ENCODE peak calls at places on chromosomes 13 and 19, in four cellular contexts. S is WTC11, J is GM12878, C is HepG2. T is an unnamed sample.

GRCh38 chr13:97194473-97194872 is 27.7 kb upstream of the MBNL2 start:
- DNase-seq in S (no peak), J (no peak), C (no peak), T (peak)

GRCh38 chr13:29479716-29480492 is 115.6 kb downstream of the SLC7A1 start:
- DNase-seq in S (no peak), J (no peak), C (no peak), T (no peak)

GRCh38 chr19:13430790-13431582 is 75.3 kb downstream of the CACNA1A start:
- DNase-seq in S (peak), J (no peak), C (peak), T (peak)

GRCh38 chr19:19835560-19836038 is 14.0 kb upstream of the ZNF506 start:
- DNase-seq in S (no peak), J (no peak), C (no peak), T (no peak)

GRCh38 chr13:32528358-32528757 is 10.2 kb downstream of the N4BP2L2 start:
- DNase-seq in S (no peak), J (no peak), C (no peak), T (no peak)

GRCh38 chr19:57559404-57560025 is at the start of gene ZNF550:
- DNase-seq in S (peak), J (peak), C (peak), T (peak)

GRCh38 chr13:94345374-94346195 is 133.9 kb downstream of the DCT start:
- DNase-seq in S (no peak), J (no peak), C (peak), T (no peak)

GRCh38 chr19:47471733-47472457 is at the start of gene SLC8A2:
- DNase-seq in S (peak), J (no peak), C (peak), T (peak)

GRCh38 chr19:5480427-5480836 is 25.2 kb downstream of the ZNRF4 start:
- DNase-seq in S (peak), J (no peak), C (peak), T (peak)

GRCh38 chr19:51181913-51182419 is 39.9 kb downstream of the SIGLEC7 start:
- DNase-seq in S (peak), J (no peak), C (no peak), T (no peak)

GRCh38 chr19:2888739-2889224 is 11.9 kb upstream of the ZNF57 start:
- DNase-seq in S (peak), J (no peak), C (no peak), T (no peak)

GRCh38 chr19:8306235-8307054 is 1.7 kb downstream of the CD320 start:
- DNase-seq in S (peak), J (no peak), C (no peak), T (no peak)

GRCh38 chr19:7255119-7255518 is 39.1 kb downstream of the INSR start:
- DNase-seq in S (no peak), J (no peak), C (no peak), T (no peak)

GRCh38 chr19:9431475-9431874 is 3.9 kb downstream of the ZNF266 start:
- DNase-seq in S (peak), J (no peak), C (no peak), T (peak)

GRCh38 chr19:49921871-49922755 is 6.9 kb upstream of the ATF5 start:
- DNase-seq in S (no peak), J (no peak), C (no peak), T (no peak)

GRCh38 chr13:50527612-50528509 is 315.6 kb downstream of the DLEU7 start:
- DNase-seq in S (no peak), J (no peak), C (no peak), T (peak)

GRCh38 chr13:100129605-100130004 is 40.7 kb downstream of the PCCA start:
- DNase-seq in S (no peak), J (peak), C (no peak), T (no peak)

GRCh38 chr13:108115739-108116138 is 99.6 kb downstream of the LIG4 start:
- DNase-seq in S (no peak), J (no peak), C (no peak), T (no peak)

GRCh38 chr13:26881154-26881553 is 120.6 kb upstream of the GPR12 start:
- DNase-seq in S (no peak), J (no peak), C (no peak), T (no peak)

GRCh38 chr19:48290341-48290922 is 20.6 kb downstream of the ZNF114 start:
- DNase-seq in S (peak), J (no peak), C (no peak), T (peak)

GRCh38 chr19:46755853-46756543 is 9.7 kb upstream of the STRN4 start:
- DNase-seq in S (no peak), J (no peak), C (no peak), T (no peak)

GRCh38 chr19:8001651-8001994 is 3.8 kb downstream of the ELAVL1 start:
- DNase-seq in S (no peak), J (no peak), C (no peak), T (no peak)

GRCh38 chr13:83935566-83935965 is 53.3 kb upstream of the SLITRK1 start:
- DNase-seq in S (no peak), J (no peak), C (no peak), T (no peak)

GRCh38 chr13:112634102-112634501 is 46.1 kb upstream of the TUBGCP3 start:
- DNase-seq in S (no peak), J (no peak), C (no peak), T (peak)

GRCh38 chr19:11382898-11383705 is 1.0 kb downstream of the EPOR start:
- DNase-seq in S (peak), J (no peak), C (peak), T (peak)

GRCh38 chr19:2166741-2167738 is 3.3 kb downstream of the DOT1L start:
- DNase-seq in S (no peak), J (no peak), C (peak), T (no peak)

GRCh38 chr19:10070730-10071446 is 15.2 kb upstream of the SHFL start:
- DNase-seq in S (peak), J (no peak), C (no peak), T (peak)

GRCh38 chr13:60745343-60745742 is 348.3 kb downstream of the TDRD3 start:
- DNase-seq in S (no peak), J (no peak), C (no peak), T (no peak)

GRCh38 chr13:113656015-113656588 is 1.9 kb downstream of the ATP4B start:
- DNase-seq in S (peak), J (no peak), C (no peak), T (no peak)

GRCh38 chr19:6032827-6033226 is 54.9 kb upstream of the RANBP3 start:
- DNase-seq in S (no peak), J (no peak), C (no peak), T (no peak)

GRCh38 chr13:48950507-48950886 is 25.2 kb upstream of the FNDC3A start:
- DNase-seq in S (no peak), J (no peak), C (peak), T (no peak)

GRCh38 chr19:1102407-1103106 is 1.2 kb upstream of the GPX4 start:
- DNase-seq in S (no peak), J (peak), C (peak), T (peak)

GRCh38 chr13:110637747-110638146 is 22.4 kb downstream of the NAXD start:
- DNase-seq in S (no peak), J (no peak), C (no peak), T (no peak)

GRCh38 chr19:11479470-11480080 is 1.3 kb downstream of the ELAVL3 start:
- DNase-seq in S (peak), J (no peak), C (peak), T (peak)

GRCh38 chr19:23917856-23918255 is 3.2 kb downstream of the ZNF726 start:
- DNase-seq in S (no peak), J (no peak), C (no peak), T (no peak)

GRCh38 chr13:83943530-83944279 is 61.4 kb upstream of the SLITRK1 start:
- DNase-seq in S (no peak), J (no peak), C (peak), T (no peak)

GRCh38 chr19:15374796-15375440 is 4.7 kb downstream of the AKAP8 start:
- DNase-seq in S (no peak), J (no peak), C (no peak), T (no peak)

GRCh38 chr13:114227528-114227927 is 7.2 kb upstream of the CDC16 start:
- DNase-seq in S (no peak), J (no peak), C (no peak), T (no peak)

GRCh38 chr19:2042485-2043268 is 8.4 kb downstream of the MKNK2 start:
- DNase-seq in S (no peak), J (no peak), C (no peak), T (no peak)

GRCh38 chr19:38180071-38180470 is 44.0 kb downstream of the DPF1 start:
- DNase-seq in S (no peak), J (no peak), C (no peak), T (no peak)
- TF ChIP-seq TCF7 in S (no peak), J (no peak), C (no peak), T (no peak)

GRCh38 chr19:41436664-41436951 is 3.1 kb downstream of the DMAC2 start:
- DNase-seq in S (no peak), J (no peak), C (no peak), T (no peak)

GRCh38 chr19:41441321-41441945 is 1.5 kb upstream of the ERICH4 start:
- DNase-seq in S (no peak), J (no peak), C (no peak), T (no peak)

GRCh38 chr19:41437944-41438574 is 1.7 kb downstream of the DMAC2 start:
- DNase-seq in S (no peak), J (no peak), C (no peak), T (no peak)

GRCh38 chr19:41442473-41443360 is at the start of gene ERICH4:
- DNase-seq in S (no peak), J (no peak), C (no peak), T (no peak)

DNA sequence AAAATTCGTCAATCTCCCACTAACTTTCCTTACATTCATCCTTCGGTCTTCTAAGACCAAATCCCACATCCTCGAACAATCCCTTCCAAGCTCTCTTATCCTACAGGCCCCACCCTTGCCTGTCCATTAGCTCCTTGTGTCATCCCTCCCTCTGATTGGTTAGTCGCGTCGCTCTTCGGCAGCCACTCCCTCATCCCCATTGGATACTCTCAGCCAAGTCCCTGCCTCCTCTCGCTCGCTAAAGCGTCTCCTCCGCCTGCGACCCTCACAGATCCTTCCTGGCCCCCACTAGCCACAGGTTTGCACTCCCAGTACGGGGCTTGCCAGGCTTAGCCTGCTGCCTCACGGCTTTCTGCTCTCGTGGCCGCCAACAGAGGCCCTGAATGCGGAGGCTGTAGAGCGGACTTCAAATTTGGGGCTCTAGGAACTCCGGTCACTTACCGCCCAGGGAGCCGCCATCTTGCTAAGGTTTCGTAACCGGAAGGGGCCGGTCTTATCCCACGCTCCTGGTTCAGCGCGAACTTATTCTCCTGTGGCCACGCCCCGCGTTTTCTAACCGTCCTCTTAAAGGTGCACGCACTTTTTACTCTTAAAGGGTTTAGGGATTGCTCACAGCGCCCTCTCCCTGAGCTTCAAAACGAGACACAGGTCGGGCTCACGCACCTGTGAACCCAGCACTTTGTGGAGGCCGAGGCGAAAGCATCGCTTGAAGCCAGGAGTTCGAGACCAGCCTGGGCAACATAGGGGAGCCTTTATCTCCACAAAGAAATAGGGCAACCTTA is at the start of gene DMAC2:
- DNase-seq in S (peak), J (peak), C (peak), T (peak)
- TF ChIP-seq CREB1 in S (no peak), J (peak), C (peak), T (peak)

GRCh38 chr13:25222740-25223139 is 50.7 kb upstream of the AMER2 start:
- DNase-seq in S (no peak), J (no peak), C (no peak), T (no peak)

GRCh38 chr13:25227690-25228089 is 55.6 kb upstream of the AMER2 start:
- DNase-seq in S (no peak), J (no peak), C (no peak), T (no peak)

GRCh38 chr13:25225970-25226369 is 53.9 kb upstream of the AMER2 start:
- DNase-seq in S (no peak), J (no peak), C (no peak), T (no peak)

GRCh38 chr13:25224151-25224550 is 52.1 kb upstream of the AMER2 start:
- DNase-seq in S (no peak), J (no peak), C (no peak), T (no peak)
- TF ChIP-seq TCF7 in S (no peak), J (no peak), C (no peak), T (no peak)

GRCh38 chr13:45587897-45588296 is 27.6 kb downstream of the ERICH6B start:
- DNase-seq in S (no peak), J (no peak), C (no peak), T (no peak)

GRCh38 chr13:45582533-45583076 is 32.9 kb downstream of the ERICH6B start:
- DNase-seq in S (no peak), J (no peak), C (no peak), T (no peak)

DNA sequence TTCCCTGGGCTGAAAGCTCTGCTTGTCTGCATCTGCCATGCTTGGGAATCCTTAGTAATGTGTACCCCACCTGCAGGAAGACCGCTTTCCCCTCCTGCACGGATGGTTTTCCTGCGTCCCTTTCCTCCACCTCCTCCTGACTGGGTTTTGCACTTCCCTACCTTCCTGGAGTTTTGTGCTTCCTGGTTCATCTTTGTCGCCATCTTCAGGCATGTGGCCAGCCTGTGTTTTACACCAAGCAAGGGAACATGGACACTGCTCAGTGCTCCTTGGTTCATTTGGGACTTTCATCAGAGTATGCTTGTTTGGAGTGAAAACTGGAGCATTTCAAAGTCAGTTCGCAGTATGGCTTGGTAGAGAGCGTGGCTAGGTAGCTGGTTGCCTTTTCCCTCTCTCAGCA is 30.7 kb downstream of the ERICH6B start:
- DNase-seq in S (no peak), J (no peak), C (peak), T (peak)
- TF ChIP-seq CREB1 in S (no peak), J (no peak), C (no peak), T (no peak)

GRCh38 chr13:95643471-95643813 is 1.1 kb downstream of the DZIP1 start:
- DNase-seq in S (no peak), J (no peak), C (peak), T (no peak)

GRCh38 chr13:95641291-95641811 is 3.2 kb downstream of the DZIP1 start:
- DNase-seq in S (peak), J (no peak), C (no peak), T (no peak)

GRCh38 chr13:95643009-95643408 is 1.5 kb downstream of the DZIP1 start:
- DNase-seq in S (no peak), J (no peak), C (no peak), T (no peak)

GRCh38 chr13:95643814-95644598 is 500 bp downstream of the DZIP1 start:
- DNase-seq in S (peak), J (no peak), C (peak), T (no peak)

GRCh38 chr13:95641961-95642621 is 2.4 kb downstream of the DZIP1 start:
- DNase-seq in S (peak), J (no peak), C (peak), T (no peak)
- TF ChIP-seq TCF7 in S (no peak), J (no peak), C (no peak), T (no peak)

GRCh38 chr19:40716031-40716654 is 543 bp downstream of the COQ8B start:
- DNase-seq in S (no peak), J (peak), C (no peak), T (peak)
- TF ChIP-seq CREB1 in S (no peak), J (no peak), C (no peak), T (no peak)

GRCh38 chr19:18636969-18637629 is at the start of gene KLHL26:
- DNase-seq in S (no peak), J (no peak), C (no peak), T (no peak)

GRCh38 chr19:18636183-18636968 is 452 bp upstream of the KLHL26 start:
- DNase-seq in S (peak), J (peak), C (peak), T (peak)

GRCh38 chr19:18639706-18640105 is 2.9 kb downstream of the KLHL26 start:
- DNase-seq in S (no peak), J (no peak), C (no peak), T (no peak)

GRCh38 chr19:18635831-18636182 is 1.0 kb upstream of the KLHL26 start:
- DNase-seq in S (no peak), J (no peak), C (no peak), T (no peak)

DNA sequence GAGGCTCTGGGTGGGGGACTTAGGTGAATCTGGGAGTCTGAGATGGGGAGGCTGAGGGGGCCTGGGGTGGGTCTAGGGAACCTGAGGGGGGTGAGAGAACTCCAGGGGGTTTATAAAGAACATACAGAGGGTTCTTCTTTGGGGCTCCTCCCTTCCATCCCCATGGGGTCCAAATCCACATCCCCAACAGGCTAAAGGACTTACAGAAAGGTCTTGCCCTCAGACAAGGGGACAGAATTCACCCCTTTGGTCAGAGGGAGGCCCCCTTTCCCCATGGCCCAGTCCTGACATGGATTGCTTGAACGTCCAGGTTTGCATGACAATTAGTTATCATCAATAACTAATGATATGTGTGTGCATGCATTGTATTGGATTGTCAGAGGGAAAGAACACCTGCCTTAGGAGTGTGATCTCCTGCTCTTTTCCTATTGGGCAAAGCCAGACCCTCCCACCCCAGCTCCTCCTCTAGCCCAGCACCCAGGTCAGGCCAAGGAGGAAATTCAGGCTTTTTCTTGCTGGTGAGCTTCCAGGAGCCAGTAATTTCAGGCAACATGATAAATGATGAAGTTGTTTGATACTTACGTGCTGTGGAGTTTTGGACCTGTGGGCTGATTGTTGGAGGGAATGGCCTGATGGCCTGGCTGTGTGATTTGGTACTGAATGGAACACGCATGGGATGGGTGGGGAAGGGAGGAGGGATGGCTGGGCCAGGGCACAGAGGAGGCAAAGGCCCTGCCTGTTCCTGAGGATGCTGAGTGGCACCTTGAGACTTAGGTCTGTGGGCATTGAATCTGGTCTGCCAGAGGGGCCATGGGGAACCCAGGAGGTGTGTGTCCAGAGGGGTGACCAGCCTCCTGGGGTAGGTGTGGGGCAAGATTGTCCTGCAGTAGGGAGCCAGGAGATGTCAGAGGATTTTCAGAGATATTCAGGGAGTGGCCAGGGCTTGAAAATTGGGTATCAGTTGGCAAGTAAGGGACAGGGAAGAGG is 1.1 kb downstream of the KLHL26 start:
- DNase-seq in S (no peak), J (no peak), C (no peak), T (peak)
- TF ChIP-seq TCF7 in S (no peak), J (no peak), C (no peak), T (no peak)

GRCh38 chr19:16660763-16661479 is at the start of gene TMEM38A:
- DNase-seq in S (peak), J (no peak), C (no peak), T (peak)
- TF ChIP-seq CREB1 in S (no peak), J (no peak), C (no peak), T (no peak)

GRCh38 chr19:45471116-45471865 is 3.5 kb downstream of the FOSB start:
- DNase-seq in S (no peak), J (no peak), C (no peak), T (no peak)

GRCh38 chr19:45470147-45471081 is 2.6 kb downstream of the FOSB start:
- DNase-seq in S (no peak), J (no peak), C (no peak), T (peak)

GRCh38 chr19:45468803-45469131 is 971 bp downstream of the FOSB start:
- DNase-seq in S (no peak), J (no peak), C (no peak), T (peak)

GRCh38 chr19:45469132-45469834 is 1.5 kb downstream of the FOSB start:
- DNase-seq in S (peak), J (peak), C (peak), T (peak)

GRCh38 chr19:45469835-45470146 is 2.0 kb downstream of the FOSB start:
- DNase-seq in S (peak), J (no peak), C (peak), T (peak)
- TF ChIP-seq TCF7 in S (no peak), J (no peak), C (no peak), T (no peak)